ENCODE peak calls at places on chromosomes 7 and 10, in six cellular contexts. Z is NCI-H82; M is RCC 7860; C is activated CD4-positive, alpha-beta T cell treated with anti-CD3 and anti-CD28 coated beads, Interleukin-2, amount 50 U/mL, for 24 hours; Y is GOT3; Q is Kasumi-1. O is an unnamed sample.

GRCh38 chr7:105478606-105479005 is 43.5 kb downstream of the PUS7 start:
- DNase-seq in Q (no peak), C (no peak), Y (no peak), M (no peak), Z (no peak), O (no peak)

GRCh38 chr7:21497072-21497471 is 45.8 kb upstream of the DNAH11 start:
- DNase-seq in Z (peak), Q (peak), Y (no peak), M (no peak), C (no peak), O (no peak)

GRCh38 chr7:149662591-149663095 is 110.7 kb downstream of the ZNF467 start:
- DNase-seq in C (peak), Y (no peak), M (peak), Q (peak), Z (peak), O (peak)

GRCh38 chr7:104153287-104153686 is 54.5 kb downstream of the ORC5 start:
- DNase-seq in Q (no peak), Z (no peak), Y (no peak), C (no peak), M (no peak), O (no peak)

GRCh38 chr7:73717991-73718405 is 1.5 kb downstream of the STX1A start:
- DNase-seq in Z (no peak), Q (peak), Y (peak), C (peak), M (peak), O (peak)

GRCh38 chr10:23150610-23151009 is 41.5 kb upstream of the PTF1A start:
- DNase-seq in Q (no peak), Z (no peak), Y (no peak), M (no peak), C (no peak), O (no peak)

GRCh38 chr7:127447326-127447945 is 54.9 kb upstream of the ZNF800 start:
- DNase-seq in Y (no peak), Z (peak), M (peak), Q (peak), C (peak), O (peak)

GRCh38 chr7:138468244-138469123 is 8.4 kb downstream of the TRIM24 start:
- DNase-seq in M (no peak), Y (no peak), Z (peak), C (no peak), Q (no peak), O (peak)

GRCh38 chr7:30164567-30164966 is 29.8 kb downstream of the MTURN start:
- DNase-seq in Z (peak), M (peak), Q (peak), C (no peak), Y (no peak), O (peak)

GRCh38 chr7:51067757-51068156 is 248.9 kb downstream of the COBL start:
- DNase-seq in Z (peak), Y (no peak), C (peak), M (peak), Q (peak), O (peak)

GRCh38 chr10:78320416-78320815 is 286.8 kb downstream of the RPS24 start:
- DNase-seq in C (no peak), Y (no peak), Z (no peak), Q (no peak), M (no peak), O (no peak)

GRCh38 chr7:47186316-47186715 is 395.6 kb downstream of the TNS3 start:
- DNase-seq in Y (no peak), M (no peak), Z (no peak), C (no peak), Q (no peak), O (no peak)

GRCh38 chr7:111410899-111411298 is 151.4 kb downstream of the IMMP2L start:
- DNase-seq in C (no peak), M (no peak), Z (no peak), Y (no peak), Q (no peak), O (no peak)

GRCh38 chr7:111229951-111230350 is 139.0 kb downstream of the LRRN3 start:
- DNase-seq in Q (peak), C (no peak), Z (no peak), M (no peak), Y (no peak), O (no peak)

GRCh38 chr10:119811122-119811521 is 61.5 kb downstream of the MCMBP start:
- DNase-seq in Y (no peak), Q (no peak), M (no peak), C (no peak), Z (peak), O (no peak)

GRCh38 chr10:23157239-23157661 is 34.9 kb upstream of the PTF1A start:
- DNase-seq in M (no peak), Z (no peak), C (no peak), Q (no peak), Y (no peak), O (no peak)

GRCh38 chr7:150631084-150631824 is 931 bp downstream of the GIMAP6 start:
- DNase-seq in C (peak), Z (no peak), Q (peak), M (no peak), Y (no peak), O (no peak)